ENCODE peak calls at places on chromosome 13, in eight cellular contexts. One of them, this sample, is unnamed. For H3K27me3 and H3K4me1, the result is how much of the 10 kb centered on the place peaks cover.

GRCh38 chr13:43918636-43919035 is 38.9 kb downstream of the LACC1 start:
- DNase-seq in effector memory CD4-positive, alpha-beta T cell: no peak
- DNase-seq in BE2C: no peak
- DNase-seq in tibial artery: no peak
- DNase-seq in pancreas: no peak
- DNase-seq in aorta: no peak
- DNase-seq in GM23248: no peak
- DNase-seq in HAP-1: no peak
- DNase-seq in this sample: no peak

GRCh38 chr13:37899753-37900152 is 30.2 kb upstream of the TRPC4 start:
- DNase-seq in effector memory CD4-positive, alpha-beta T cell: no peak
- DNase-seq in tibial artery: no peak
- DNase-seq in HAP-1: no peak
- DNase-seq in BE2C: no peak
- DNase-seq in aorta: no peak
- DNase-seq in GM23248: no peak
- DNase-seq in pancreas: no peak
- DNase-seq in this sample: no peak

GRCh38 chr13:91184244-91184926 is 163.1 kb upstream of the MIR17HG start:
- DNase-seq in aorta: no peak
- DNase-seq in tibial artery: no peak
- DNase-seq in HAP-1: no peak
- DNase-seq in GM23248: peak
- DNase-seq in effector memory CD4-positive, alpha-beta T cell: no peak
- DNase-seq in BE2C: no peak
- DNase-seq in pancreas: no peak
- DNase-seq in this sample: no peak

GRCh38 chr13:76879211-76879875 is 6.9 kb downstream of the KCTD12 start:
- DNase-seq in HAP-1: no peak
- DNase-seq in pancreas: no peak
- DNase-seq in BE2C: no peak
- DNase-seq in effector memory CD4-positive, alpha-beta T cell: peak
- DNase-seq in aorta: peak
- DNase-seq in GM23248: peak
- DNase-seq in tibial artery: peak
- DNase-seq in this sample: peak

GRCh38 chr13:105552078-105552477 is 983.4 kb downstream of the EFNB2 start:
- DNase-seq in effector memory CD4-positive, alpha-beta T cell: no peak
- DNase-seq in pancreas: no peak
- DNase-seq in HAP-1: no peak
- DNase-seq in tibial artery: no peak
- DNase-seq in aorta: no peak
- DNase-seq in BE2C: no peak
- DNase-seq in GM23248: no peak
- DNase-seq in this sample: no peak

GRCh38 chr13:40271931-40272775 is 394.3 kb downstream of the FOXO1 start:
- DNase-seq in GM23248: peak
- DNase-seq in BE2C: no peak
- DNase-seq in tibial artery: peak
- DNase-seq in effector memory CD4-positive, alpha-beta T cell: no peak
- DNase-seq in pancreas: no peak
- DNase-seq in HAP-1: no peak
- DNase-seq in aorta: peak
- DNase-seq in this sample: peak

GRCh38 chr13:102680842-102681725 is 13.8 kb downstream of the METTL21C start:
- DNase-seq in pancreas: no peak
- DNase-seq in HAP-1: no peak
- DNase-seq in effector memory CD4-positive, alpha-beta T cell: no peak
- DNase-seq in BE2C: no peak
- DNase-seq in aorta: no peak
- DNase-seq in GM23248: peak
- DNase-seq in tibial artery: no peak
- DNase-seq in this sample: no peak

GRCh38 chr13:101149735-101150380 is 266.4 kb downstream of the NALCN start:
- DNase-seq in GM23248: peak
- DNase-seq in HAP-1: no peak
- DNase-seq in BE2C: peak
- DNase-seq in tibial artery: no peak
- DNase-seq in effector memory CD4-positive, alpha-beta T cell: no peak
- DNase-seq in aorta: no peak
- DNase-seq in pancreas: no peak
- DNase-seq in this sample: no peak

GRCh38 chr13:104289400-104289799 is 1223.2 kb upstream of the SLC10A2 start:
- DNase-seq in HAP-1: no peak
- DNase-seq in effector memory CD4-positive, alpha-beta T cell: no peak
- DNase-seq in BE2C: no peak
- DNase-seq in aorta: no peak
- DNase-seq in pancreas: no peak
- DNase-seq in GM23248: no peak
- DNase-seq in tibial artery: no peak
- DNase-seq in this sample: no peak

GRCh38 chr13:24221007-24221406 is 60.5 kb downstream of the SPATA13 start:
- DNase-seq in aorta: no peak
- DNase-seq in HAP-1: no peak
- DNase-seq in effector memory CD4-positive, alpha-beta T cell: no peak
- DNase-seq in tibial artery: no peak
- DNase-seq in GM23248: no peak
- DNase-seq in BE2C: no peak
- DNase-seq in pancreas: no peak
- DNase-seq in this sample: no peak

GRCh38 chr13:45873491-45874360 is 22.2 kb upstream of the SIAH3 start:
- DNase-seq in GM23248: peak
- DNase-seq in BE2C: no peak
- DNase-seq in tibial artery: no peak
- DNase-seq in effector memory CD4-positive, alpha-beta T cell: no peak
- DNase-seq in pancreas: no peak
- DNase-seq in aorta: no peak
- DNase-seq in HAP-1: peak
- DNase-seq in this sample: no peak

GRCh38 chr13:73745190-73745589 is 389.0 kb downstream of the KLF12 start:
- DNase-seq in aorta: no peak
- DNase-seq in HAP-1: no peak
- DNase-seq in BE2C: no peak
- DNase-seq in tibial artery: no peak
- DNase-seq in GM23248: no peak
- DNase-seq in pancreas: no peak
- DNase-seq in effector memory CD4-positive, alpha-beta T cell: no peak
- DNase-seq in this sample: no peak

GRCh38 chr13:42086582-42086981 is 38.1 kb downstream of the DGKH start:
- DNase-seq in HAP-1: no peak
- DNase-seq in GM23248: no peak
- DNase-seq in aorta: no peak
- DNase-seq in effector memory CD4-positive, alpha-beta T cell: no peak
- DNase-seq in tibial artery: no peak
- DNase-seq in pancreas: no peak
- DNase-seq in BE2C: no peak
- DNase-seq in this sample: no peak

DNA sequence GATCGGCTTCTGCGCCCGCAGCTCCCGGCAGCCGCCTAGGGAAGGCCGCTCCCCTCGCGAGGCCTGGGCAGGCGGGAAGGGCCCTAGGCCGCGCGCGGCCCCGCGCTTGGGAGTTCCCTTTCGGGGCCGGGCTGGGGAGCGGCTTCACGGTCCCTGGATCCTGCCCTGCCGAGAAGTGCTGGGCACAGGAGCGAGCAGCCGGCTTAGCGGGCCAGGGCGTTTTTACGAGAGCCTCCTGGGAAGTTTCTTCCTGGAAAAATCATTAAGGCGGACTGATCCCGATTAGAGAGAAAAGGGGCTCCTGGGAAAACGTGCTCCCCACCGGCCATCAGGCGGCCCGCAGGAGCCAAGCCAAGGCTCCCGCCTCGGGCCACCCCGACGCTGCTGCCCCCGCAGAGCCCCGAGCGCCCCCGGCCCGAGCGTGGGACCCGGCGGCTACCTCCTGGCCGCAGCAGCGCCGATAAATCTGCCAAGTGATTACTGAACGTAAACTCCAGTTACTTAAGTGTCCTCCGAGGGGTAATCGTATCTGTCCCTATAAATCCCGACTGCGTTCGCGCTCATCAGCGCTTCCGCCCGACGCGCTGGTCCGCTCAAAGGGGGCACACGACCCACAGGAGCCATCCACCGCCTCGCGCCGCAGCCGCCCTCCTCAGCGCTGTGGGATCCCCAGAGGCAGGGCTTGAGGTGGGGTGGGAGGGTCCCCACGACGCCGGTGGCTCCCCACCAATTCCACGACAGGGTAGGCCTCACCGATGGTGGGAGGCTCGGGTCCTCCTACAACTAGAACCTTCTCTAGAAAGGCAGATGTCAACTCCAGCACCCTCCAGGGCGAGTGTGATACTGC is 2.8 kb downstream of the ZIC5 start:
- DNase-seq in pancreas: peak
- DNase-seq in GM23248: peak
- DNase-seq in BE2C: no peak
- DNase-seq in tibial artery: no peak
- DNase-seq in aorta: no peak
- DNase-seq in effector memory CD4-positive, alpha-beta T cell: no peak
- DNase-seq in HAP-1: no peak
- DNase-seq in this sample: no peak
- H3K27me3 ChIP-seq in pancreas: under half
- H3K27me3 ChIP-seq in GM23248: half or more
- H3K27me3 ChIP-seq in BE2C: half or more
- H3K27me3 ChIP-seq in tibial artery: half or more
- H3K27me3 ChIP-seq in aorta: under half
- H3K27me3 ChIP-seq in effector memory CD4-positive, alpha-beta T cell: half or more
- H3K27me3 ChIP-seq in HAP-1: under half
- H3K27me3 ChIP-seq in this sample: under half

GRCh38 chr13:95155504-95155903 is 145.7 kb downstream of the ABCC4 start:
- DNase-seq in aorta: no peak
- DNase-seq in tibial artery: no peak
- DNase-seq in GM23248: no peak
- DNase-seq in BE2C: no peak
- DNase-seq in HAP-1: no peak
- DNase-seq in pancreas: no peak
- DNase-seq in effector memory CD4-positive, alpha-beta T cell: no peak
- DNase-seq in this sample: no peak
- H3K4me1 ChIP-seq in aorta: under half
- H3K4me1 ChIP-seq in tibial artery: under half
- H3K4me1 ChIP-seq in GM23248: under half
- H3K4me1 ChIP-seq in BE2C: under half
- H3K4me1 ChIP-seq in HAP-1: under half
- H3K4me1 ChIP-seq in pancreas: under half
- H3K4me1 ChIP-seq in effector memory CD4-positive, alpha-beta T cell: under half
- H3K4me1 ChIP-seq in this sample: under half

GRCh38 chr13:25912961-25913360 is 138.9 kb downstream of the SHISA2 start:
- DNase-seq in pancreas: no peak
- DNase-seq in aorta: no peak
- DNase-seq in tibial artery: no peak
- DNase-seq in GM23248: no peak
- DNase-seq in BE2C: no peak
- DNase-seq in HAP-1: no peak
- DNase-seq in effector memory CD4-positive, alpha-beta T cell: no peak
- DNase-seq in this sample: no peak
- H3K27me3 ChIP-seq in pancreas: under half
- H3K27me3 ChIP-seq in aorta: under half
- H3K27me3 ChIP-seq in tibial artery: under half
- H3K27me3 ChIP-seq in GM23248: under half
- H3K27me3 ChIP-seq in BE2C: under half
- H3K27me3 ChIP-seq in HAP-1: under half
- H3K27me3 ChIP-seq in effector memory CD4-positive, alpha-beta T cell: under half
- H3K27me3 ChIP-seq in this sample: under half

GRCh38 chr13:97257228-97257755 is 35.2 kb downstream of the MBNL2 start:
- DNase-seq in pancreas: no peak
- DNase-seq in tibial artery: no peak
- DNase-seq in effector memory CD4-positive, alpha-beta T cell: no peak
- DNase-seq in aorta: no peak
- DNase-seq in HAP-1: no peak
- DNase-seq in BE2C: no peak
- DNase-seq in GM23248: no peak
- DNase-seq in this sample: no peak
- H3K4me1 ChIP-seq in pancreas: half or more
- H3K4me1 ChIP-seq in tibial artery: half or more
- H3K4me1 ChIP-seq in effector memory CD4-positive, alpha-beta T cell: under half
- H3K4me1 ChIP-seq in aorta: under half
- H3K4me1 ChIP-seq in HAP-1: under half
- H3K4me1 ChIP-seq in BE2C: under half
- H3K4me1 ChIP-seq in GM23248: half or more
- H3K4me1 ChIP-seq in this sample: under half

GRCh38 chr13:31195616-31196015 is 4.2 kb upstream of the B3GLCT start:
- DNase-seq in effector memory CD4-positive, alpha-beta T cell: no peak
- DNase-seq in GM23248: peak
- DNase-seq in BE2C: no peak
- DNase-seq in HAP-1: no peak
- DNase-seq in aorta: no peak
- DNase-seq in tibial artery: no peak
- DNase-seq in pancreas: no peak
- DNase-seq in this sample: no peak

GRCh38 chr13:31192306-31192705 is 7.5 kb upstream of the B3GLCT start:
- DNase-seq in GM23248: no peak
- DNase-seq in effector memory CD4-positive, alpha-beta T cell: no peak
- DNase-seq in HAP-1: no peak
- DNase-seq in pancreas: no peak
- DNase-seq in BE2C: no peak
- DNase-seq in tibial artery: no peak
- DNase-seq in aorta: no peak
- DNase-seq in this sample: no peak

GRCh38 chr13:31191748-31192147 is 8.0 kb upstream of the B3GLCT start:
- DNase-seq in tibial artery: no peak
- DNase-seq in effector memory CD4-positive, alpha-beta T cell: no peak
- DNase-seq in aorta: no peak
- DNase-seq in pancreas: no peak
- DNase-seq in BE2C: no peak
- DNase-seq in GM23248: no peak
- DNase-seq in HAP-1: no peak
- DNase-seq in this sample: no peak
- H3K27me3 ChIP-seq in tibial artery: under half
- H3K27me3 ChIP-seq in effector memory CD4-positive, alpha-beta T cell: under half
- H3K27me3 ChIP-seq in aorta: under half
- H3K27me3 ChIP-seq in pancreas: under half
- H3K27me3 ChIP-seq in BE2C: under half
- H3K27me3 ChIP-seq in GM23248: under half
- H3K27me3 ChIP-seq in HAP-1: under half
- H3K27me3 ChIP-seq in this sample: under half

DNA sequence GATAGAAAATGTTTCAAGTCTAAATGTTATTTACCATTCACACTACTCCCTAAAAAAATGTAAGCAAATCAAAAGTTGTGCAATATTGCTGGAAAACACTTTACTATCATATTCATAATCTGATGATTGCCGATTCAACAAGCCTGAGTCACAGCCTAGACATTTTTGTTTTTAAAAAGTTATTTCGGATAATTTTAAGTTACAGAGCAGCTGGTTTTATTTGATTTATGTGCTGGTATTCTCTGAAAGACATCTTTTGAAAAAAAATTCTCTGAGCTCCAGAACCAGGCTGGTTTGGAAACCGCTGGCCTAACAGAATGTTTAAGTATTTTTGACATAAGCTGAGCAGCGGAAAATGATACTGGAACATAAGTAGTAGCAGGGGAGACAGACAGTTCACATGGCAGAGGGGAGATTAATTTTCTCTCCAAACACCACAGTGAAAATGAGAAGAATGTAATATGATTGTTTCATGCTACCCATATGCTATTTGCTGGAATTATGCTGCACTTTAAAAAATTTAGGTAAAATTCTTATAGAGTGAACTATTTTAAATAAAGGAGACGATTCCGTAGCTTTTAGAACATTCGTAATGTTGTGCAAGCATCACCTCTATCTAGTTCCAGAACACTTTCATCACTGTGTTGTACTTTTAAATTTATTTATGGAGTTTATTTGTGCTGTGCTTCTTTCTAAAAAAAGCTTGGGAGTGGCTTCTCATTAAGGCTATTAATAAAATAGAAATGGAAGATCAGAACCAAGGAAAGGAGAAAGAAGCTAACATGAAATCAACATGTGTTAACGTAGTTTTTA is 36.0 kb downstream of the TBC1D4 start:
- DNase-seq in effector memory CD4-positive, alpha-beta T cell: no peak
- DNase-seq in BE2C: no peak
- DNase-seq in GM23248: peak
- DNase-seq in HAP-1: no peak
- DNase-seq in aorta: no peak
- DNase-seq in tibial artery: no peak
- DNase-seq in pancreas: no peak
- DNase-seq in this sample: no peak
- H3K4me1 ChIP-seq in effector memory CD4-positive, alpha-beta T cell: under half
- H3K4me1 ChIP-seq in BE2C: under half
- H3K4me1 ChIP-seq in GM23248: under half
- H3K4me1 ChIP-seq in HAP-1: under half
- H3K4me1 ChIP-seq in aorta: under half
- H3K4me1 ChIP-seq in tibial artery: under half
- H3K4me1 ChIP-seq in pancreas: under half
- H3K4me1 ChIP-seq in this sample: under half